ENCODE peak calls at places on chromosomes 12 and 14, in seven cellular contexts. N, W, D, Q, T, G and A are unnamed samples.

GRCh38 chr12:12019881-12020280 is 50.9 kb upstream of the BCL2L14 start:
- DNase-seq in N (no peak), W (no peak), D (no peak), Q (no peak), T (no peak), G (no peak), A (no peak)

GRCh38 chr12:81078469-81079196 is 754 bp downstream of the ACSS3 start:
- DNase-seq in N (no peak), W (peak), D (peak), Q (no peak), T (no peak), G (no peak), A (peak)

GRCh38 chr12:55929306-55929791 is 1.6 kb upstream of the DGKA start:
- DNase-seq in N (peak), W (no peak), D (no peak), Q (no peak), T (peak), G (no peak), A (no peak)

GRCh38 chr14:74955229-74955999 is at the start of gene PGF:
- DNase-seq in N (peak), W (peak), D (peak), Q (peak), T (peak), G (no peak), A (peak)

GRCh38 chr12:109880049-109880931 is at the start of gene GLTP:
- DNase-seq in N (peak), W (peak), D (peak), Q (peak), T (peak), G (no peak), A (peak)

GRCh38 chr12:123712780-123713319 is 697 bp downstream of the ATP6V0A2 start:
- DNase-seq in N (no peak), W (no peak), D (no peak), Q (no peak), T (no peak), G (no peak), A (no peak)

GRCh38 chr12:29593001-29593400 is 95.5 kb upstream of the OVCH1 start:
- DNase-seq in N (no peak), W (no peak), D (no peak), Q (no peak), T (no peak), G (no peak), A (no peak)

GRCh38 chr14:30322819-30323218 is 236.1 kb upstream of the G2E3 start:
- DNase-seq in N (no peak), W (no peak), D (no peak), Q (no peak), T (no peak), G (no peak), A (no peak)

GRCh38 chr14:92352158-92352985 is 29.4 kb downstream of the SLC24A4 start:
- DNase-seq in N (no peak), W (no peak), D (no peak), Q (peak), T (no peak), G (no peak), A (no peak)

GRCh38 chr14:73814158-73814557 is 37.5 kb upstream of the PTGR2 start:
- DNase-seq in N (no peak), W (no peak), D (no peak), Q (no peak), T (no peak), G (no peak), A (no peak)

GRCh38 chr12:76587428-76588178 is 28.0 kb upstream of the OSBPL8 start:
- DNase-seq in N (no peak), W (no peak), D (no peak), Q (no peak), T (no peak), G (no peak), A (no peak)

GRCh38 chr12:8554451-8555195 is 13.9 kb upstream of the CLEC4E start:
- DNase-seq in N (no peak), W (no peak), D (no peak), Q (no peak), T (no peak), G (no peak), A (no peak)

GRCh38 chr12:53207042-53207441 is at the start of gene ITGB7:
- DNase-seq in N (peak), W (no peak), D (no peak), Q (no peak), T (no peak), G (no peak), A (no peak)

GRCh38 chr12:90773526-90773925 is 181.4 kb downstream of the CCER1 start:
- DNase-seq in N (no peak), W (no peak), D (no peak), Q (no peak), T (no peak), G (no peak), A (no peak)

GRCh38 chr12:130825771-130826150 is 13.3 kb downstream of the STX2 start:
- DNase-seq in N (no peak), W (no peak), D (no peak), Q (no peak), T (no peak), G (no peak), A (no peak)

GRCh38 chr12:131323879-131324278 is 370.2 kb downstream of the ADGRD1 start:
- DNase-seq in N (no peak), W (no peak), D (no peak), Q (no peak), T (no peak), G (no peak), A (no peak)

GRCh38 chr12:120041386-120042231 is 52.6 kb downstream of the BICDL1 start:
- DNase-seq in N (no peak), W (no peak), D (no peak), Q (no peak), T (no peak), G (no peak), A (no peak)

GRCh38 chr12:31006416-31007152 is 67.1 kb upstream of the DDX11 start:
- DNase-seq in N (no peak), W (no peak), D (no peak), Q (no peak), T (no peak), G (no peak), A (no peak)

GRCh38 chr14:76191297-76191696 is 39.6 kb downstream of the GPATCH2L start:
- DNase-seq in N (no peak), W (no peak), D (no peak), Q (no peak), T (no peak), G (no peak), A (no peak)

GRCh38 chr14:35549551-35549950 is 15.6 kb downstream of the INSM2 start:
- DNase-seq in N (no peak), W (no peak), D (no peak), Q (no peak), T (no peak), G (no peak), A (no peak)

GRCh38 chr12:14284189-14284722 is 81.2 kb upstream of the ATF7IP start:
- DNase-seq in N (no peak), W (no peak), D (peak), Q (no peak), T (peak), G (no peak), A (no peak)

GRCh38 chr12:22684526-22685118 is 59.7 kb downstream of the ETNK1 start:
- DNase-seq in N (no peak), W (no peak), D (no peak), Q (no peak), T (no peak), G (no peak), A (no peak)

GRCh38 chr14:23646648-23647549 is 10.7 kb downstream of the DHRS2 start:
- DNase-seq in N (no peak), W (no peak), D (no peak), Q (no peak), T (no peak), G (no peak), A (no peak)

GRCh38 chr12:80861636-80862378 is 75.9 kb downstream of the LIN7A start:
- DNase-seq in N (no peak), W (no peak), D (no peak), Q (no peak), T (no peak), G (no peak), A (no peak)

GRCh38 chr12:109500406-109501185 is 23.2 kb downstream of the UBE3B start:
- DNase-seq in N (no peak), W (no peak), D (no peak), Q (no peak), T (no peak), G (no peak), A (no peak)

GRCh38 chr14:54894995-54895394 is 7.6 kb downstream of the GCH1 start:
- DNase-seq in N (no peak), W (no peak), D (no peak), Q (no peak), T (no peak), G (no peak), A (no peak)

GRCh38 chr12:34393086-34393820 is 371.0 kb downstream of the ALG10 start:
- DNase-seq in N (peak), W (no peak), D (peak), Q (no peak), T (peak), G (no peak), A (no peak)

GRCh38 chr14:30527196-30527595 is 31.8 kb upstream of the G2E3 start:
- DNase-seq in N (no peak), W (no peak), D (no peak), Q (no peak), T (no peak), G (no peak), A (no peak)

GRCh38 chr12:133058203-133059125 is 21.2 kb downstream of the ZNF84 start:
- DNase-seq in N (no peak), W (no peak), D (no peak), Q (no peak), T (no peak), G (no peak), A (no peak)

GRCh38 chr12:133061954-133062353 is 18.8 kb upstream of the ZNF140 start:
- DNase-seq in N (no peak), W (no peak), D (no peak), Q (no peak), T (no peak), G (no peak), A (no peak)

DNA sequence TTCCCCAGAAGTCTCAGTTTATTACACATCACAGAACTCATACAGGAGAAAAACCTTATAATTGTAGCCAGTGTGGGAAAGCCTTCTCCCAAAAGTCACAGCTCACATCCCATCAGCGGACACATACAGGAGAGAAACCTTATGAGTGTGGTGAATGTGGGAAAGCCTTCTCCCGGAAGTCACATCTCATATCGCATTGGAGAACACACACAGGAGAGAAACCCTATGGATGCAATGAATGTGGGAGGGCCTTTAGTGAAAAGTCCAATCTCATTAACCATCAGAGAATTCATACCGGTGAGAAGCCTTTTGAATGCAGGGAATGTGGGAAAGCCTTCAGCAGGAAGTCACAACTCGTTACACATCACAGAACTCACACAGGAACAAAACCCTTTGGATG is 20.1 kb downstream of the ZNF84 start:
- DNase-seq in N (no peak), W (no peak), D (no peak), Q (no peak), T (no peak), G (no peak), A (no peak)
- H3K4me3 ChIP-seq in N (no peak), W (no peak), D (no peak), Q (no peak), T (no peak), G (no peak), A (no peak)

DNA sequence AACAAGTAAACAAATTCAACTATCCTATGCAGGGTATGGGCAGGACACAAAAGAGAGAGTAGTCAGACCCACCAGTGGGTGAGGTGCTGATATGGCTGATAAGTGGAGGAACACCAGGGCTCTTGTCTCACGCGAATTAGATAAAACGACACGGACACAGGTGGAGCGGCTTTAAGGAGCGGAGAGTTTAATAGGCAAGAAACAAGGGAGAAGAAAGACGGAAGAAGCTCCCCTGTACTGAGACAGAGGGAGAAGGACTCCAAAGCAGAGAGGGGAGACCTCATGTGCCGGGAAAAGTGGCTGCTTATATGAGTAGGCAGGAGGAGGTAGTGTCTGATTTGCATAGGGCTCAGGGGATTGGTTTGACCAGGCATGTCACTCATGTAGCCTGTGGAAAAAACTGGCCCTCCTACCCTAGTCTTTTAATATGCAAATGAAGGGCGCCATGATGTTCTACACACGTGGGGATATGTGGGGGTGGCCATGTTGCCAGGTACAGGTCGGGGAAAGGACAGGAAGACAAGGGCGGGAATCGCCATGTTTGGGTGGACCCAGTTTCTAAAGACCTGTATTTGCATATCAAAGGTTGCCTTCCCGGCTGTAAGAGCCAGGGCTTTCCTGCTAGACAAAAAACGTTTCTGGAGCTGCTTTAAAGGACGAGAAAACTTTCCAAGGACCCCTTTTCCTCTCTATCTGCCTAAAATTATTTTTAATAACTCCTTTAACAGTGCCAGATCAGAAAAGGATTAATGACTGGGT is 28.8 kb downstream of the RPGRIP1 start:
- DNase-seq in N (peak), W (peak), D (peak), Q (peak), T (peak), G (peak), A (peak)
- TF ChIP-seq POLR2A in N (no peak), W (peak), D (no peak), Q (peak), T (no peak), G (no peak), A (no peak)

DNA sequence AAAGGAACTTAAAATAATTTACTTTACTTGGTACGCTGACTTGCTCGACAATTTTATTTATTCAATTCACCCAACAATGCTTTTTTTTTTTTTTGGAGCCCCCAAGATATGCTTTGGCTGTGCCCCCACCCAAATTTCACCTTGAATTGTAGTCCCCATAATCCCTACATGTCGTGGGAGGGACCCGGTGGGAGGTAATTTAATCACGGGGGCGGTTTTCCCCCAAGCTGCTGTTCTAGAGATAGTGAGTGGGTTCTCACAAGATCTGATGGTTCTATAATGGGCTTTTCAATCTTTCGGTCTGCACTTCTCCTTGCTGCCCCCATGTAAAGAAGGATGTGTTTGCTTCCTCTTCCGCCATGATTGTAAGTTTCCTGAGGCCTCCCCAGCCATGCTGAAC is 10.4 kb downstream of the FGD6 start:
- DNase-seq in N (no peak), W (no peak), D (no peak), Q (no peak), T (no peak), G (no peak), A (no peak)
- H3K27ac ChIP-seq in N (no peak), W (no peak), D (no peak), Q (peak), T (no peak), G (peak), A (peak)

GRCh38 chr12:48789858-48790326 is 1.0 kb upstream of the ADCY6 start:
- DNase-seq in N (no peak), W (no peak), D (no peak), Q (no peak), T (no peak), G (no peak), A (no peak)
- H3K4me3 ChIP-seq in N (peak), W (peak), D (peak), Q (peak), T (peak), G (peak), A (peak)

GRCh38 chr14:69614592-69614991 is 3.2 kb downstream of the SUSD6 start:
- DNase-seq in N (no peak), W (no peak), D (no peak), Q (no peak), T (peak), G (peak), A (peak)
- TF ChIP-seq POLR2A in N (no peak), W (no peak), D (no peak), Q (no peak), T (no peak), G (peak), A (no peak)

DNA sequence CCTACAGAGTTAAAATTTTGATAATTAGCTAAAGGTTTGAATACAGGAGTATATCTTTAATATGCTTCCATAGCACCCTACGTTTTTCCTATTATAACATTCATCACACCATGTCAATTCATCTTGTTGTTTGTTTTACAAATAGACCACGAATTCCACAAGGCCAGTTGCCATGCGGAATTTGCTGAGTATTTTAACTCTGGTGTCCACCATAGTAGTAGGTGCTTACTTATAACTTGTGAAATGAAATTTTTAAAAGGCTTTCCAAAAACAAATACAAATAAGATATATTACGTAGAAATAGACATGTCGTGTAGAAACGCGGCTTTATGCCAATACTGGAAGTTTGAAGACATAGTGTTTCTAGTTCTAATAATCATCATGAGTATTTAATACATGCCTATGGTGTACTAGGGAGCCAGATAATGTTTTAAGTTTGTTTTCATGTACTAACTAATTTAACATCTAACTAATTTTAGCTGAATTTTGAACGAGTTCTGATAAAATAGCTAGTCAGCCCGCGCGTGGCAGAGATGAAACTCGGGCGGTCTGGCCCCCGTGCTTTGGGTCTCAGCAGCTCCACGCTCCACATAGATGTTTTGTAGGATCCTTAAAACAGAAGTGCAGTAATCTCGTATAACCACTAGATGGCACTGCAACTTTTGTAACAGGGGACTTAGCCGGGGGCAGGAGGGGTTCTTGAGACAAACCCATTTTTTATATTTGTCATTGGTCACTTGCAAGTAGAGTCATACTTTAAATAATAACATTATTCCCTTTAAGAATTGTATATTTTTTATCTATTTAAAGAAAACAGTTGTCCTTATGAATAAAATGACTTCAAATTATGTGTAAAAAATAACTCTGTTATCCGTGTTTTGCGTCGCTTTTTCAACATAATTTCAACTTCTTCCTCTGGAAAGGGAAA is 10.2 kb downstream of the CD69 start:
- DNase-seq in N (no peak), W (peak), D (peak), Q (peak), T (no peak), G (no peak), A (peak)
- H3K27ac ChIP-seq in N (no peak), W (no peak), D (no peak), Q (no peak), T (no peak), G (no peak), A (no peak)